ENCODE peak calls at places on chromosomes 3 and 15, in six cellular contexts. U is ELF-1; H is activated T-helper 9 cell treated with anti-CD3 and anti-CD28 coated beads, Interleukin-2, amount 50 U/mL, for 16 hours; M is SK-MEL-5; D is A172; N is HFF-Myc. K is an unnamed sample.

GRCh38 chr3:177464392-177465225 is 267.3 kb upstream of the TBL1XR1 start:
- DNase-seq in U (no peak), H (no peak), M (no peak), D (no peak), N (no peak), K (no peak)

GRCh38 chr3:143650120-143650519 is 198.1 kb downstream of the SLC9A9 start:
- DNase-seq in U (no peak), H (no peak), M (no peak), D (no peak), N (no peak), K (no peak)

GRCh38 chr3:23923786-23924185 is 6.9 kb downstream of the RPL15 start:
- DNase-seq in U (no peak), H (no peak), M (no peak), D (no peak), N (no peak), K (no peak)

GRCh38 chr15:47338771-47339170 is 378.5 kb upstream of the SEMA6D start:
- DNase-seq in U (no peak), H (no peak), M (no peak), D (no peak), N (no peak), K (no peak)

GRCh38 chr3:55486857-55487375 is at the start of gene WNT5A:
- DNase-seq in U (peak; percentile 79), H (no peak), M (no peak), D (no peak), N (no peak), K (no peak)

GRCh38 chr15:67917636-67918035 is 77.8 kb upstream of the RNU6-1 start:
- DNase-seq in U (peak; percentile 66), H (no peak), M (no peak), D (no peak), N (no peak), K (no peak)

GRCh38 chr15:74350295-74351275 is 16.9 kb downstream of the CYP11A1 start:
- DNase-seq in U (no peak), H (no peak), M (no peak), D (no peak), N (no peak), K (no peak)

GRCh38 chr3:126553284-126553811 is 5.4 kb downstream of the C3orf22 start:
- DNase-seq in U (no peak), H (no peak), M (no peak), D (no peak), N (no peak), K (no peak)

GRCh38 chr3:66423791-66424190 is 77.0 kb downstream of the LRIG1 start:
- DNase-seq in U (no peak), H (no peak), M (no peak), D (no peak), N (no peak), K (no peak)

GRCh38 chr3:26703519-26703918 is 80.9 kb downstream of the LRRC3B start:
- DNase-seq in U (no peak), H (no peak), M (no peak), D (no peak), N (no peak), K (no peak)

GRCh38 chr3:146125946-146126345 is 35.0 kb downstream of the PLOD2 start:
- DNase-seq in U (no peak), H (no peak), M (peak; percentile 16), D (peak; percentile 74), N (no peak), K (no peak)

GRCh38 chr3:53318522-53318921 is 28.8 kb downstream of the DCP1A start:
- DNase-seq in U (no peak), H (no peak), M (no peak), D (no peak), N (peak; percentile 21), K (no peak)

GRCh38 chr3:122305818-122306621 is 19.0 kb upstream of the CSTA start:
- DNase-seq in U (peak; percentile 30), H (no peak), M (peak; percentile 40), D (no peak), N (no peak), K (no peak)